ENCODE peak calls at places on chromosomes 11 and 22, in five cellular contexts. D is SK-N-SH, A is H1, F is K562, M is HepG2. I is an unnamed sample.

GRCh38 chr11:94183886-94184264 is 55.2 kb downstream of the PANX1 start:
- DNase-seq in D (peak), A (peak), F (peak), M (peak), I (peak)

GRCh38 chr22:44550666-44551491 is 52.8 kb upstream of the RTL6 start:
- DNase-seq in D (no peak), A (no peak), F (no peak), M (no peak), I (peak)

GRCh38 chr22:23742505-23743264 is 8.2 kb downstream of the ZNF70 start:
- DNase-seq in D (no peak), A (no peak), F (no peak), M (no peak), I (no peak)

GRCh38 chr11:119975561-119976152 is 162.3 kb downstream of the TRIM29 start:
- DNase-seq in D (no peak), A (peak), F (no peak), M (no peak), I (no peak)

GRCh38 chr11:843818-844692 is 1.4 kb downstream of the TSPAN4 start:
- DNase-seq in D (no peak), A (peak), F (peak), M (peak), I (no peak)

GRCh38 chr22:39237276-39238123 is 7.3 kb downstream of the PDGFB start:
- DNase-seq in D (no peak), A (no peak), F (no peak), M (no peak), I (no peak)

GRCh38 chr11:118608268-118609214 is 1.1 kb downstream of the PHLDB1 start:
- DNase-seq in D (peak), A (no peak), F (peak), M (no peak), I (no peak)

GRCh38 chr11:1857064-1857463 is 4.2 kb downstream of the LSP1 start:
- DNase-seq in D (no peak), A (no peak), F (no peak), M (no peak), I (no peak)

GRCh38 chr11:14422052-14422813 is 63.2 kb upstream of the RRAS2 start:
- DNase-seq in D (peak), A (peak), F (peak), M (peak), I (no peak)

GRCh38 chr22:28815101-28815500 is 14.7 kb upstream of the XBP1 start:
- DNase-seq in D (no peak), A (no peak), F (no peak), M (no peak), I (no peak)

GRCh38 chr22:28810839-28811491 is 10.6 kb upstream of the XBP1 start:
- DNase-seq in D (no peak), A (no peak), F (no peak), M (peak), I (no peak)

GRCh38 chr22:28812491-28812890 is 12.1 kb upstream of the XBP1 start:
- DNase-seq in D (no peak), A (no peak), F (no peak), M (no peak), I (no peak)

GRCh38 chr22:28815729-28816128 is 15.4 kb upstream of the XBP1 start:
- DNase-seq in D (no peak), A (no peak), F (no peak), M (no peak), I (no peak)

GRCh38 chr22:28813772-28814518 is 13.6 kb upstream of the XBP1 start:
- DNase-seq in D (no peak), A (no peak), F (no peak), M (peak), I (no peak)
- TF ChIP-seq EP300 in D (no peak), A (no peak), F (no peak), M (peak), I (no peak)

DNA sequence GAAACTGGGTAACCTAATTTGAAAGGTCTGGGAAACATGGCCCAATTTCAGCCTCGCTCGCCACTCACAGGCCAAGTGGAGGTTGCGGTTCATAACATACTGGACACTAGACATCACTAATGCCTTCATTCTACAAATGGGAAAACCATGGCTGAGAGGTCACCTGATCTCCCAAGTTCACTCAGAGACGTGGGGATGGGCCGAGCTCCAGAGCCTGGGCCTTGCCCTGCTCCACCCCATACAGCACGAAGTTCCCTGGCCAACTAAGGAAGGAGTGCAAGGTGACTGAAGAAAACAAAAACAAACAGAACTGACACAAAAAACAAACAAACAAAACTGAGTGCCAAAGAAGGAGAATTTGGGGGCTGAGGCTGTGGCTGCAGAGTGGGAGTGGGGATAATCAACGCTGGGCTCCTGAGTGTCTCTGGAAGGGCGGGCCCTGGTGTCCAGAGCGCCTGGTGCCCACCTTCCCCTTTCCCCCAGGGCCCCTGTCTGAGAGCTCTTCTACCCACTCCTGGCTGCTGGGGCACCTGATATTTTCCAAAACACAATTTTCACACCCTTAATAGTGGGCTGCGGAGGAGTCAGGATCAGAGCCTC is 46.5 kb upstream of the ADA2 start:
- DNase-seq in D (no peak), A (no peak), F (no peak), M (no peak), I (no peak)
- H3K9ac ChIP-seq in D (no peak), A (no peak), F (no peak), M (no peak), I (no peak)

GRCh38 chr11:72771507-72771906 is 19.3 kb upstream of the ARAP1 start:
- DNase-seq in D (peak), A (no peak), F (peak), M (no peak), I (no peak)
- H2AFZ ChIP-seq in D (peak), A (no peak), F (no peak), M (no peak), I (no peak)

DNA sequence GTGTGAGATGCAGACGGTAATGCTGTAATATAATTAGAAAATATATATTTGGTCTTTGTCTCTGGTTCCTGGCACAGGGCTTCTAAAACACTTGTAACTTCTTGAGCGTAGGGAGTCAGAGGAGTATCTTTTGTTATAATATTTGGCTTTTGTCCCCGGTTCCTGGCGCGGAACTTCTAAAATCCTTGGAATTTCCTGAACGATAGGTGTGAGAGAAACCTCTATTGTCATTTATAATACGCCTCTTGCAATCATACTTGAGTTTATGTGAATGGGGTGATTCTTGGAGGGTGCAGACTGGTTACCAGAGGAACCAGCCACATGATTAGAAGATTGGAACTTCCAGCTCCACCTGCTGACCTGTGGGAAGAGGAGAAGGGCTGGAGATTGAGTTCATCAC is 54.1 kb upstream of the ZBED5 start:
- DNase-seq in D (no peak), A (no peak), F (no peak), M (no peak), I (no peak)
- TF ChIP-seq EP300 in D (no peak), A (no peak), F (no peak), M (no peak), I (no peak)

GRCh38 chr11:69354545-69354897 is 60.6 kb downstream of the MYEOV start:
- DNase-seq in D (no peak), A (no peak), F (no peak), M (no peak), I (no peak)

GRCh38 chr11:69351460-69351859 is 57.5 kb downstream of the MYEOV start:
- DNase-seq in D (no peak), A (no peak), F (no peak), M (no peak), I (no peak)

GRCh38 chr11:69353696-69354544 is 60.0 kb downstream of the MYEOV start:
- DNase-seq in D (peak), A (no peak), F (no peak), M (no peak), I (no peak)

GRCh38 chr11:69352181-69352580 is 58.2 kb downstream of the MYEOV start:
- DNase-seq in D (no peak), A (no peak), F (no peak), M (no peak), I (no peak)

DNA sequence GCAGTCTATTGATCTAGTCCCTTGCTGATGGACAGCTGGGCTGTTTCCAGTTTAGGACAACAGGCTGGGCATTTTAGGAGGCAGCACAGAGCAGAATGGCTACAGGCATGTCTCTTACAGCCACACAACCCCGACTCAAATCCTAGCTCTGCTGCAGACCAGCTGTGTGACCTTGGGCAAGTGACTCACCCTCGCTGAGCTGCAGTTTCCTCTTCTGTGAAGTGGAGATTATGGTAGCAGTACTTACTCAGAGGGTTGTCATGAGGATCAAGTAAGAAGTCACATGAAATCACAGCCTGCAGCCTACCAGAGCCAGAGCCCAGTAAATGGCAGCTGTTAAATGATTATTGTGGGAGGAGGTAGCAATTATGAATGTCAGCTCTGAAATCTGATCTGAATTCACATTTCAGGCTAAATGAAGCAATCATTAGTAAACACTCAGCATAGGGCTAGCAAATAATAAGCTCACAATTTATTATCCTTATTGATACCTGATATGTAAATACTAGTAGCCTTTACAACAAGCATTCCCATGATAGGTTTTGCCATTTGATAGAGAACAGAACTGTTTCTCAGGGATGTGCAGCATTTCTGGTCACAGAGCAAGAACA is 58.9 kb downstream of the MYEOV start:
- DNase-seq in D (no peak), A (peak), F (no peak), M (no peak), I (no peak)
- H3K9ac ChIP-seq in D (peak), A (no peak), F (no peak), M (no peak), I (no peak)

GRCh38 chr11:122248939-122249338 is 132.9 kb upstream of the BLID start:
- DNase-seq in D (no peak), A (no peak), F (no peak), M (no peak), I (no peak)

GRCh38 chr11:122248130-122248529 is 132.1 kb upstream of the BLID start:
- DNase-seq in D (no peak), A (no peak), F (no peak), M (no peak), I (no peak)

GRCh38 chr11:122258446-122258994 is 142.5 kb upstream of the BLID start:
- DNase-seq in D (no peak), A (no peak), F (no peak), M (no peak), I (no peak)

GRCh38 chr11:122259149-122259821 is 143.3 kb upstream of the BLID start:
- DNase-seq in D (no peak), A (no peak), F (no peak), M (no peak), I (no peak)

DNA sequence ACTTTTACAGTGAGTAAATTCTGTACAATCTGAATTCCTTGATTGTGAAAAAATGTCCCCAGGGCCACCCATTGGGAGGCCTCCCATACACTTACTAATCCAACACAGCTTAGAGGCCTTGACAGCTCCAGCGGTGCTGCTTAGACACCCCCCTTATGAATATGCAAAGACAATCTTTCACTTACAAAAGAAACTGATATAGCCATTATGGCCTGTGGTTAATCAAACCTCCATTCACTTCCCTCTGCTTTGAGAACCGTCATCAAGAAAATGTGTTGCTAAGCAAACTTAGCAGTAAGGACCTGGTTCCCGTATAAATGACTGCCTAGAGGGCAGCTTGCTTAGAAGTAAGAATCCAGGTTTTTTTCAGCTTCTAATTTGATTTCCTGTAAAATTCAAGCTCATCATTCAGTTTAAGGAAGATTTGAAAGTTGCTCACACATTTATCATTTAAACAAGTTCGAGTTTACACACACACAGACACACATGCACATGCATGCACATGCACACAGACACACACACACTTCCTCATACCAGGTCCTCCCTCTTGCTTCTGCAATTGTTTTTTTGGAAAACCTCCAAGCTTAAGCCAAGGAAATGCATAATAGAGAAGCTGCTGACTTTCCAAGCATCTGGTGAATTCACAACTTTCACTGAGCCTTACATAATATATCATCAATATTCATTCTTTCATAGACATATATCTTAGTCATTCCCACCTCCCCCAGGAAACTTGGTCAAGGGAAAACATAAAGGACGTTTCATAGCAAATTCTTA is 137.7 kb upstream of the BLID start:
- DNase-seq in D (no peak), A (no peak), F (no peak), M (no peak), I (no peak)
- H2AFZ ChIP-seq in D (no peak), A (no peak), F (no peak), M (no peak), I (no peak)

I was measured in GM12878.